ENCODE peak calls at places on chromosome 22, in four cellular contexts. One of them, this sample, is unnamed.

GRCh38 chr22:47084226-47084625 is 321.8 kb downstream of the TBC1D22A start:
- DNase-seq in HCT116: no peak
- DNase-seq in H1: no peak
- DNase-seq in HepG2: no peak
- DNase-seq in this sample: no peak

GRCh38 chr22:20439928-20440575 is 2.4 kb upstream of the SCARF2 start:
- DNase-seq in HCT116: no peak
- DNase-seq in HepG2: no peak
- DNase-seq in H1: no peak
- DNase-seq in this sample: no peak

GRCh38 chr22:28889625-28890024 is 6.3 kb downstream of the ZNRF3 start:
- DNase-seq in HepG2: no peak
- DNase-seq in HCT116: no peak
- DNase-seq in H1: no peak
- DNase-seq in this sample: no peak

GRCh38 chr22:43185860-43186261 is 1.1 kb downstream of the TTLL12 start:
- DNase-seq in HCT116: peak; percentile 29
- DNase-seq in H1: no peak
- DNase-seq in HepG2: peak; percentile 45
- DNase-seq in this sample: no peak

GRCh38 chr22:21927174-21927823 is 25.3 kb downstream of the PPM1F start:
- DNase-seq in HepG2: no peak
- DNase-seq in HCT116: no peak
- DNase-seq in H1: peak; percentile 62
- DNase-seq in this sample: peak; percentile 74

GRCh38 chr22:22342697-22343602 is 98.4 kb downstream of the VPREB1 start:
- DNase-seq in HepG2: peak; percentile 54
- DNase-seq in H1: peak; percentile 96
- DNase-seq in HCT116: peak; percentile 77
- DNase-seq in this sample: peak; percentile 99

GRCh38 chr22:49900441-49901230 is 17.6 kb downstream of the ALG12 start:
- DNase-seq in H1: no peak
- DNase-seq in HepG2: no peak
- DNase-seq in HCT116: no peak
- DNase-seq in this sample: no peak

GRCh38 chr22:21738081-21738480 is 2.5 kb upstream of the YPEL1 start:
- DNase-seq in HCT116: no peak
- DNase-seq in HepG2: no peak
- DNase-seq in H1: no peak
- DNase-seq in this sample: peak; percentile 34

GRCh38 chr22:45604239-45604711 is 67.4 kb upstream of the ATXN10 start:
- DNase-seq in H1: no peak
- DNase-seq in HCT116: no peak
- DNase-seq in HepG2: no peak
- DNase-seq in this sample: no peak

DNA sequence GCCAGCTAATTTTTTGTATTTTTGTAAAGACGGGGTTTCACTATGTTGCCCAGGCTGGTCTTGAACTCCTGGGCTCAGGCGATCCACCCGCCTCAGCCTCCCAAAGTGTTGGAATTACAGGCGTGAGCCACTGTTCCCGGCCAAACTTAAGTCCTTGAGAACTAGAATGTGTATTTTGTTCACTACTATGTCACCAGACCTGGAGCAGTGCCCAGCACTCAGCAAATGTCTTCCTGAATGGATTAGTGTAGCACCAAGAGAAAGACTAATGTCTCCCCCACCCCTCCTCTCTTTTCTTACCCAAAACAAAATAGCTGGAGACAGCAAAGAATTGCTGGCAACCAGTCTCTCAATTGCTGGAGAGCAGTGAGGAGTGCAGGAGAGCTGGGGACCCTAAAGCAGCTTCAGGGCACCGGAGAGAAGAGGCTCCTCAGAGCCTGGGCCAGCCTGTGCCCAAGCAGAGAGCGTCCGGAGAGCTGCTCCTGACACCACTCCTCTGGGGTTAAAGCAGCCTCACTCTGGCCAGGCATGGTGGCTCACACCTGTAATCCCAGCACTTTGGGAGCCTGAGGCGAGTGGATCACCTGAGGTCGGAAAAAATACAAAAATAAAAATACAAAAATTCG is 14.9 kb downstream of the SLC25A18 start:
- DNase-seq in HCT116: no peak
- DNase-seq in HepG2: peak; percentile 21
- DNase-seq in H1: no peak
- DNase-seq in this sample: no peak
- TF ChIP-seq FOSL1 in HCT116: no peak
- TF ChIP-seq FOSL1 in HepG2: no peak
- TF ChIP-seq FOSL1 in H1: no peak
- TF ChIP-seq FOSL1 in this sample: no peak

GRCh38 chr22:36010913-36011312 is 17.7 kb downstream of the RBFOX2 start:
- DNase-seq in H1: no peak
- DNase-seq in HCT116: no peak
- DNase-seq in HepG2: no peak
- DNase-seq in this sample: no peak

GRCh38 chr22:36010090-36010489 is 18.5 kb downstream of the RBFOX2 start:
- DNase-seq in HCT116: no peak
- DNase-seq in H1: peak; percentile 55
- DNase-seq in HepG2: no peak
- DNase-seq in this sample: peak; percentile 64

GRCh38 chr22:36008131-36008530 is 20.5 kb downstream of the RBFOX2 start:
- DNase-seq in HepG2: no peak
- DNase-seq in HCT116: no peak
- DNase-seq in H1: no peak
- DNase-seq in this sample: no peak

GRCh38 chr22:36008565-36008964 is 20.1 kb downstream of the RBFOX2 start:
- DNase-seq in HCT116: no peak
- DNase-seq in H1: no peak
- DNase-seq in HepG2: no peak
- DNase-seq in this sample: no peak

DNA sequence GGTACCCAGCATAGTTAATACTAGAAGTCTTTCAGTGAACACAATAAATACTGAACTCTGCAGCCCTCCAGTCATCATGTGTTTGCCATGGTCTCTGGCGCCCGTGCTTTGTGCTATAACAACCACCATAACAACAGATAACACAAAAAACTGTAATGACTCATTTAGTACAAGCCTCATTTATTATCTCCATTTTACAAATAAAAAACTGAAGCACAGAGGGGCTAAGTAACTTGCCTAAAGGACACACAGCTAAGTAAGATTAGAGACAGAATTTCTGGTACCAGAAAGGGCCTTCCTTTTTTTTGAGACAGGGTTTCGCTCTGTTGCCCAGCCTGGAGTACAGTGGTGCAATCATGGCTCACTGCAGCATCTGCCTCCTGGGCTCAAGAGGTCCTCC is 19.5 kb downstream of the RBFOX2 start:
- DNase-seq in HCT116: no peak
- DNase-seq in HepG2: no peak
- DNase-seq in H1: no peak
- DNase-seq in this sample: no peak
- TF ChIP-seq FOSL1 in HCT116: no peak
- TF ChIP-seq FOSL1 in HepG2: no peak
- TF ChIP-seq FOSL1 in H1: no peak
- TF ChIP-seq FOSL1 in this sample: peak; percentile 59

DNA sequence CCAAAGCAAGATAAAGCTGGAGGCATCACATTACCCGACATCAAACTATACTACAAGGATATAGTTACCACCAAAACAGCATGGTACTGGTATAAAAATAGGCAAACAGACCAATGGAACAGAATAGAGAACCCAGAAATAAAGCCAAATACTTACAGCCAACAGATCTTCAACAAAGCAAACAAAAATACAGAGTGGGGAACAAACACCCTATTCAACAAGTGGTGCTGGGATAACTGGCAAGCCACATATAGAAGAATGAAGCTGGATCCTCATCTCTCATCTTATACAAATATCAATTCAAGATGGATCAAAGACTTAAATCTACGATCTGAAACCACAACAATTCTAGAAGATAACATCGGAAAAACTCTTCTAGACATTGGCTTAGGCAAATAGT is 50.0 kb upstream of the CLTCL1 start:
- DNase-seq in HCT116: no peak
- DNase-seq in H1: no peak
- DNase-seq in HepG2: no peak
- DNase-seq in this sample: no peak
- TF ChIP-seq FOSL1 in HCT116: no peak
- TF ChIP-seq FOSL1 in H1: no peak
- TF ChIP-seq FOSL1 in HepG2: no peak
- TF ChIP-seq FOSL1 in this sample: no peak

DNA sequence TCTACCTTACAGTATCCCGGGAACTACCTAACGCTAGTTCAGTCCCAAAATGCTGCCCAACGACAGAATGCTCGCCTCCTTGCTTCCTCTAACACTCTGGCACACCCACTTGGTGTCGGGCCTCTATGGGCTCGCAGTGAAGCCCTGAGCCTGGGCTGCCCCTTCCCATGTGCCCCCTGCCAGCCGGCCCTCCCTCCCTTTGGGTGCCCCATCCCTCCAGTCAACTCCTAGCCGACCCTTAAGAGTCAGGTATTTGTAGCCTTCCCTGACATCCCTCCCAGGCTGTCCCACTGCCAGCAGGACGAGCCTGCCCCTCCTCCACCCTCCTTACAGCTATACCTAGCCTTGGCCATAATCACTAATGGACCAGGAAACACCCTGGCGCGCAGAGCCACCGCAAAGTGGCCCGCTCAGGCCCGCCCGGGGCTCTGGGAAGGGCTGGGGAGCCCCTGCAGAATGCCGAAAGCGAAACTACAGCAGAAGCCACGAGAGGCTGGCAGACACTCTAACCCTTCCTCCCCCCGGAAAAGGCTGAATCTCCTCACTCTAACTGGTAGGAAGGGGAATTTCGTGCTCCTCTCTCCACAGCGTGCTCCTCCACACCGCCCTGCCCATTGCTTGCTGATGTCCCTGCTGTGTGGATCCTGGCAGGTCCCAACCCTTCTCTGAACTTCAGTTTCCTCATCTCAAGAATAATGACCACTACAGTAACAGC is 8.2 kb downstream of the CBX7 start:
- DNase-seq in HCT116: no peak
- DNase-seq in HepG2: no peak
- DNase-seq in H1: no peak
- DNase-seq in this sample: no peak
- TF ChIP-seq FOSL1 in HCT116: no peak
- TF ChIP-seq FOSL1 in HepG2: no peak
- TF ChIP-seq FOSL1 in H1: no peak
- TF ChIP-seq FOSL1 in this sample: no peak

This sample was measured in K562.